ENCODE peak calls at places on chromosomes 16 and 17, in six cellular contexts. G is WTC11; I is stimulated activated CD8-positive, alpha-beta memory T cell treated with anti-CD3 and anti-CD28 coated beads, Interleukin-15, amount 100 ng/mL, for 4 hours; H is fibroblast of the aortic adventitia; N is activated CD8-positive, alpha-beta memory T cell treated with anti-CD3 and anti-CD28 coated beads for 48 hours; U is AG04450. C is an unnamed sample.

GRCh38 chr17:4247981-4248388 is 15.8 kb downstream of the ANKFY1 start:
- DNase-seq in N (no peak), I (no peak), U (no peak), G (peak; percentile 61), H (no peak), C (no peak)

GRCh38 chr17:28916302-28916934 is 13.5 kb upstream of the DHRS13 start:
- DNase-seq in G (peak; percentile 53), U (no peak), H (peak; percentile 62), I (no peak), N (no peak), C (no peak)

GRCh38 chr17:45584092-45585036 is 93.8 kb upstream of the PLEKHM1 start:
- DNase-seq in I (peak; percentile 39), G (peak; percentile 72), H (peak; percentile 37), U (no peak), N (peak; percentile 55), C (peak; percentile 43)

GRCh38 chr16:23321206-23321875 is 19.2 kb downstream of the SCNN1B start:
- DNase-seq in U (no peak), N (no peak), G (no peak), I (no peak), H (no peak), C (no peak)

GRCh38 chr17:2700031-2700490 is 11.5 kb downstream of the CLUH start:
- DNase-seq in N (no peak), H (no peak), I (no peak), G (peak; percentile 7), U (no peak), C (no peak)

GRCh38 chr17:7328840-7329359 is at the start of gene NEURL4:
- DNase-seq in I (no peak), G (peak; percentile 38), H (no peak), N (no peak), U (no peak), C (no peak)

GRCh38 chr17:7774037-7774659 is 56.6 kb downstream of the DNAH2 start:
- DNase-seq in I (no peak), G (no peak), N (no peak), H (peak; percentile 51), U (no peak), C (no peak)

GRCh38 chr17:7380321-7380720 is 568 bp upstream of the TNK1 start:
- DNase-seq in N (no peak), H (peak; percentile 74), U (no peak), G (peak; percentile 28), I (no peak), C (peak; percentile 56)

GRCh38 chr17:752620-753219 is 656 bp upstream of the GEMIN4 start:
- DNase-seq in N (no peak), I (peak; percentile 14), U (peak; percentile 20), G (peak; percentile 40), H (peak; percentile 73), C (no peak)

GRCh38 chr17:75910699-75911098 is 6.0 kb upstream of the MRPL38 start:
- DNase-seq in G (peak; percentile 61), U (no peak), I (no peak), H (no peak), N (no peak), C (no peak)

GRCh38 chr17:66405836-66406679 is 103.6 kb downstream of the PRKCA start:
- DNase-seq in G (no peak), I (no peak), H (peak; percentile 40), N (no peak), U (no peak), C (no peak)

GRCh38 chr17:77323413-77324171 is 182.8 kb downstream of the SEC14L1 start:
- DNase-seq in I (no peak), H (peak; percentile 48), G (peak; percentile 10), N (no peak), U (no peak), C (peak; percentile 40)

GRCh38 chr17:42266918-42267766 is 9.0 kb downstream of the STAT5B start:
- DNase-seq in I (peak; percentile 41), N (no peak), U (peak; percentile 88), G (no peak), H (peak; percentile 68), C (no peak)

GRCh38 chr16:87970206-87970605 is 19.0 kb downstream of the BANP start:
- DNase-seq in G (no peak), N (no peak), U (no peak), H (peak; percentile 49), I (no peak), C (no peak)

GRCh38 chr17:38469875-38470274 is 41.6 kb downstream of the ARHGAP23 start:
- DNase-seq in G (no peak), H (peak; percentile 58), U (no peak), I (no peak), N (no peak), C (no peak)

GRCh38 chr16:29854520-29855100 is 8.4 kb downstream of the CDIPT start:
- DNase-seq in G (no peak), H (no peak), N (no peak), U (no peak), I (no peak), C (no peak)

GRCh38 chr17:74426551-74427047 is 5.3 kb upstream of the GPRC5C start:
- DNase-seq in H (no peak), G (no peak), U (no peak), I (no peak), N (no peak), C (no peak)

GRCh38 chr17:63436523-63437110 is 9.5 kb downstream of the CYB561 start:
- DNase-seq in G (peak; percentile 60), U (no peak), H (peak; percentile 66), N (no peak), I (no peak), C (no peak)

GRCh38 chr17:40344321-40345160 is 20.0 kb downstream of the GJD3 start:
- DNase-seq in I (no peak), H (no peak), N (no peak), G (no peak), U (no peak), C (no peak)

GRCh38 chr16:50692999-50693781 is at the start of gene NOD2:
- DNase-seq in I (no peak), H (no peak), U (no peak), G (peak; percentile 52), N (no peak), C (no peak)